ENCODE peak calls at places on chromosomes 13 and 19, in six cellular contexts. R is H1, K is mesenchymal stem cell, O is trophoblast cell, G is H9, C is IMR-90. H is an unnamed sample.

GRCh38 chr13:40476175-40476958 is 190.1 kb downstream of the FOXO1 start:
- DNase-seq in K (peak; percentile 1), C (no peak), G (no peak), O (peak; percentile 70), R (no peak), H (no peak)

GRCh38 chr13:35857769-35858168 is 273.4 kb downstream of the DCLK1 start:
- DNase-seq in K (no peak), C (peak; percentile 32), R (peak; percentile 73), O (peak; percentile 10), G (peak; percentile 76), H (peak; percentile 35)

GRCh38 chr19:38243279-38243673 is 12.9 kb downstream of the PPP1R14A start:
- DNase-seq in O (peak; percentile 56), K (no peak), G (no peak), R (no peak), C (no peak), H (no peak)

GRCh38 chr13:27128825-27129627 is 42.6 kb downstream of the USP12 start:
- DNase-seq in K (no peak), C (no peak), G (no peak), R (no peak), O (peak; percentile 50), H (no peak)

GRCh38 chr19:10315335-10316214 is at the start of gene FDX2:
- DNase-seq in O (peak; percentile 93), K (peak; percentile 86), R (peak; percentile 79), C (peak; percentile 67), G (peak; percentile 93), H (peak; percentile 86)

GRCh38 chr13:112907916-112908315 is 61.1 kb upstream of the MCF2L start:
- DNase-seq in C (no peak), O (no peak), K (no peak), G (no peak), R (no peak), H (no peak)

GRCh38 chr19:38417544-38418506 is 8.2 kb downstream of the RASGRP4 start:
- DNase-seq in O (peak; percentile 53), R (no peak), G (peak; percentile 94), K (peak; percentile 27), C (no peak), H (peak; percentile 56)

GRCh38 chr19:51994048-51994644 is 7.5 kb upstream of the ZNF350 start:
- DNase-seq in R (no peak), C (no peak), G (no peak), O (no peak), K (peak; percentile 13), H (no peak)

GRCh38 chr19:3138268-3138667 is 2.4 kb downstream of the GNA15 start:
- DNase-seq in G (no peak), O (no peak), K (no peak), R (no peak), C (no peak), H (no peak)

GRCh38 chr13:84086847-84087162 is 204.5 kb upstream of the SLITRK1 start:
- DNase-seq in O (no peak), R (no peak), K (no peak), G (no peak), C (no peak), H (no peak)

GRCh38 chr13:67829641-67830040 is 599.5 kb upstream of the PCDH9 start:
- DNase-seq in G (no peak), C (no peak), O (no peak), K (no peak), R (no peak), H (no peak)

GRCh38 chr13:95301135-95301946 is at the start of gene ABCC4:
- DNase-seq in R (peak; percentile 25), K (peak; percentile 89), C (peak; percentile 72), O (peak; percentile 60), G (peak; percentile 84), H (peak; percentile 73)

GRCh38 chr13:40164137-40164536 is 502.3 kb downstream of the FOXO1 start:
- DNase-seq in G (no peak), K (peak; percentile 73), C (no peak), O (peak; percentile 60), R (no peak), H (no peak)

GRCh38 chr13:25691654-25692053 is 319.9 kb downstream of the ATP8A2 start:
- DNase-seq in O (no peak), G (no peak), K (no peak), R (no peak), C (no peak), H (no peak)

GRCh38 chr19:1651548-1652394 is 644 bp downstream of the TCF3 start:
- DNase-seq in G (no peak), C (peak; percentile 23), O (peak; percentile 50), K (peak; percentile 41), R (no peak), H (peak; percentile 42)

GRCh38 chr13:77377016-77377415 is 50.1 kb upstream of the MYCBP2 start:
- DNase-seq in R (no peak), G (no peak), O (no peak), K (no peak), C (no peak), H (no peak)

GRCh38 chr19:1132625-1133383 is 29.0 kb downstream of the GPX4 start:
- DNase-seq in G (no peak), O (no peak), C (no peak), R (no peak), K (peak; percentile 35), H (no peak)

GRCh38 chr13:113445791-113446487 is 7.3 kb downstream of the ADPRHL1 start:
- DNase-seq in C (no peak), O (no peak), R (no peak), K (no peak), G (no peak), H (no peak)

GRCh38 chr13:43085545-43085944 is 62.2 kb downstream of the DNAJC15 start:
- DNase-seq in G (no peak), R (no peak), K (peak; percentile 52), C (peak; percentile 61), O (peak; percentile 56), H (no peak)

GRCh38 chr19:8221161-8221560 is 12.0 kb downstream of the CERS4 start:
- DNase-seq in C (no peak), R (no peak), O (no peak), K (no peak), G (no peak), H (no peak)

GRCh38 chr19:36246006-36246391 is 31.1 kb downstream of the ZNF146 start:
- DNase-seq in G (no peak), O (peak; percentile 69), K (no peak), C (no peak), R (no peak), H (no peak)

GRCh38 chr13:28475916-28476725 is 18.8 kb downstream of the FLT1 start:
- DNase-seq in O (peak; percentile 80), G (no peak), K (peak; percentile 92), R (no peak), C (peak; percentile 97), H (no peak)

GRCh38 chr19:33641956-33642498 is 20.3 kb downstream of the CHST8 start:
- DNase-seq in G (no peak), C (no peak), O (no peak), K (no peak), R (no peak), H (no peak)

GRCh38 chr19:53195265-53195879 is 2.2 kb upstream of the ZNF665 start:
- DNase-seq in O (peak; percentile 94), R (no peak), K (peak; percentile 80), C (peak; percentile 81), G (peak; percentile 86), H (peak; percentile 72)

GRCh38 chr13:27367570-27367969 is 56.8 kb upstream of the GTF3A start:
- DNase-seq in R (no peak), G (no peak), C (no peak), O (no peak), K (no peak), H (no peak)

GRCh38 chr13:91406619-91407018 is 8.2 kb downstream of the GPC5 start:
- DNase-seq in O (peak; percentile 57), R (peak; percentile 31), G (peak; percentile 79), C (peak; percentile 35), K (peak; percentile 45), H (peak; percentile 30)

GRCh38 chr13:91400094-91400462 is 1.7 kb downstream of the GPC5 start:
- DNase-seq in C (no peak), R (no peak), O (no peak), G (no peak), K (no peak), H (no peak)

GRCh38 chr13:91409661-91410060 is 11.2 kb downstream of the GPC5 start:
- DNase-seq in R (no peak), K (no peak), O (no peak), G (no peak), C (no peak), H (no peak)

GRCh38 chr13:91401916-91402315 is 3.5 kb downstream of the GPC5 start:
- DNase-seq in C (no peak), K (no peak), O (no peak), R (no peak), G (no peak), H (no peak)

DNA sequence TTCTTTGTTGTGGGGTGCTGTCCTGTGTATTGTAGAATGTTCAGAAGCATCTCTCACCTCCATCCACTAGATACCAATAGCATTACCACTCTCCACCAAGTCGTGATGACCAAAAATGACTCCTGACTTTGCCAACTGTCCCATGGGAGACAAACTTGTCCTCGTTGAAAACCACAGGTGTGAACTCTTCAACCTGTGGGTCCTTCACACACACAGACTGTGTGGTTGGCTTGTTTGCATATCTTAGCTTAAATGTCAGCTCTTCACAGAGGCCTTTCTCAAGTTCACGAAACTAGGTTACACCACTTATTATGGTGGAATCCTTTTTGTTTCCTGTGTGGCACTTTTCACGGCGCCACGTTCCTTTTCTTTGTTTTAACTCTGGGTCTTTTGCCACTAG is 6.8 kb downstream of the GPC5 start:
- DNase-seq in R (no peak), G (no peak), O (no peak), K (no peak), C (no peak), H (no peak)
- H3K14ac ChIP-seq in R (no peak overlapping the region), G (no peak overlapping the region), O (no peak overlapping the region), K (no peak overlapping the region), C (no peak overlapping the region), H (no peak overlapping the region)

GRCh38 chr19:43545276-43545675 is 12.3 kb downstream of the ZNF575 start:
- DNase-seq in K (no peak), R (no peak), C (no peak), G (no peak), O (no peak), H (no peak)
- H3K14ac ChIP-seq in K (no peak overlapping the region), R (no peak overlapping the region), C (no peak overlapping the region), G (no peak overlapping the region), O (no peak overlapping the region), H (no peak overlapping the region)

DNA sequence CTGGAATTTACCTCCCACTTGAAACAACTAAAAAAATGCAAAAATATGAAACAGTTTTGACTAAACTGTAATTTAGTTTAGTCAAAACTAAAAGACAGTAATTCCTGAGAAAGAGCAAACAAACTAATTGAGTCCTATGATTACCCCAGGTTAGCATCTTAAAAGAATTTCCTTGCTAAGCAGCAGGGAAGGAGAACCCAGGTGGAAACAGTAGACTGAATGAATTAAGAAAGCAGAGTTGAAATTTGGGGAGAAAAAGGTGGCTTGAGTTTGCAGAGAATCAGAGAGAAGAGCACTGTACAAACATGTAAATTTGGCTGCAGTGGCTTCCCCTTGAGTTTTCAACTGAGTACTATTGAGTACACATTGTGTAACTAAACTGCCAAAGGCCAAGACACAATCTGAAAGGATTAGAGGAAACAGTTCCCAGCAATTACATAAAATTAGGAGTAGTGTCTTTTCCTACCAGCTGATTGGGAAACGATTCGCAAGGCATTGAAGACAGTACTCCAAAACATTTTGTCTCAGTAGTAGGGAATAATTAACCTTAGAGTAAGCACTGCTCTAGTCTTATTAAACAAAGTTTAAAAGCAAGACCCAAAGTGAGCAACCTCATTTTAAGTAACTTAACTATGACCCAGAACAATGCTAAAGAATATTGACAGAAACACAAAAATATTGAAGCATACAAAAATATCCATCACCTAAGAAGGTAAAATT is 820.5 kb downstream of the DACH1 start:
- DNase-seq in G (no peak), O (no peak), C (no peak), K (no peak), R (no peak), H (no peak)
- H3K14ac ChIP-seq in G (no peak overlapping the region), O (no peak overlapping the region), C (no peak overlapping the region), K (no peak overlapping the region), R (no peak overlapping the region), H (no peak overlapping the region)

GRCh38 chr19:13573268-13573667 is 67.0 kb upstream of the CACNA1A start:
- DNase-seq in O (no peak), K (no peak), G (peak; percentile 46), R (no peak), C (no peak), H (no peak)
- H3K14ac ChIP-seq in O (no peak overlapping the region), K (no peak overlapping the region), G (no peak overlapping the region), R (no peak overlapping the region), C (no peak overlapping the region), H (no peak overlapping the region)